ENCODE peak calls at places on chromosomes 5 and 9, in five cellular contexts. A is GM06990, V is suprapubic skin, Y is right atrium auricular region, L is H9. T is an unnamed sample.

GRCh38 chr9:26597542-26597941 is 295.1 kb downstream of the CAAP1 start:
- DNase-seq in V (no peak), L (no peak), Y (no peak), A (no peak), T (no peak)

GRCh38 chr9:94150279-94150828 is 66.1 kb downstream of the PTPDC1 start:
- DNase-seq in V (no peak), Y (no peak), L (no peak), A (no peak), T (no peak)

GRCh38 chr5:145237843-145238242 is 597.3 kb downstream of the PRELID2 start:
- DNase-seq in V (no peak), Y (no peak), L (peak; percentile 77), A (no peak), T (no peak)

GRCh38 chr9:4308482-4308881 is 8.6 kb upstream of the GLIS3 start:
- DNase-seq in V (no peak), L (no peak), Y (no peak), A (no peak), T (no peak)

GRCh38 chr5:40679998-40680681 is 425 bp downstream of the PTGER4 start:
- DNase-seq in L (peak; percentile 57), V (no peak), Y (no peak), A (peak; percentile 28), T (no peak)

GRCh38 chr5:55758714-55759113 is 20.9 kb downstream of the DDX4 start:
- DNase-seq in Y (no peak), V (no peak), L (no peak), A (no peak), T (no peak)

GRCh38 chr9:94568250-94568889 is 13.5 kb downstream of the PCAT7 start:
- DNase-seq in A (no peak), V (no peak), Y (no peak), L (no peak), T (no peak)

GRCh38 chr5:39772307-39772706 is 347.5 kb upstream of the DAB2 start:
- DNase-seq in A (no peak), V (no peak), L (no peak), Y (no peak), T (no peak)

GRCh38 chr5:150068472-150068871 is 17.9 kb downstream of the CSF1R start:
- DNase-seq in Y (no peak), L (no peak), V (no peak), A (no peak), T (no peak)

GRCh38 chr5:54449923-54450322 is 5.6 kb upstream of the HSPB3 start:
- DNase-seq in Y (no peak), V (no peak), A (no peak), L (no peak), T (no peak)

GRCh38 chr5:80756292-80756691 is 101.5 kb upstream of the DHFR start:
- DNase-seq in Y (no peak), V (no peak), L (no peak), A (no peak), T (no peak)

GRCh38 chr5:1809416-1810035 is 8.3 kb downstream of the NDUFS6 start:
- DNase-seq in L (no peak), Y (no peak), A (no peak), V (no peak), T (no peak)

GRCh38 chr5:147234098-147234824 is 565 bp upstream of the STK32A start:
- DNase-seq in Y (no peak), L (no peak), A (peak; percentile 9), V (no peak), T (no peak)

GRCh38 chr5:133735346-133735745 is 123.0 kb upstream of the FSTL4 start:
- DNase-seq in Y (no peak), A (no peak), L (no peak), V (no peak), T (no peak)

GRCh38 chr9:135303280-135303647 is 176.3 kb upstream of the PPP1R26 start:
- DNase-seq in Y (no peak), L (no peak), V (no peak), A (no peak), T (no peak)

GRCh38 chr9:38022995-38023394 is 46.0 kb downstream of the SHB start:
- DNase-seq in L (no peak), Y (no peak), A (no peak), V (no peak), T (no peak)

GRCh38 chr9:74735761-74736160 is 152.0 kb downstream of the TRPM6 start:
- DNase-seq in V (no peak), A (no peak), Y (no peak), L (no peak), T (no peak)

GRCh38 chr9:99261923-99262322 is 39.8 kb downstream of the SEC61B start:
- DNase-seq in Y (no peak), L (no peak), A (no peak), V (no peak), T (no peak)

GRCh38 chr9:19116391-19116790 is 10.9 kb downstream of the PLIN2 start:
- DNase-seq in L (no peak), V (peak; percentile 70), Y (no peak), A (no peak), T (no peak)

GRCh38 chr9:131020862-131021261 is 11.9 kb downstream of the LAMC3 start:
- DNase-seq in L (no peak), A (no peak), Y (no peak), V (no peak), T (no peak)

GRCh38 chr5:96483878-96484277 is 50.8 kb upstream of the PCSK1 start:
- DNase-seq in V (no peak), L (no peak), Y (no peak), A (no peak), T (no peak)

GRCh38 chr9:124593080-124594058 is 86.2 kb upstream of the NR5A1 start:
- DNase-seq in Y (no peak), V (no peak), A (no peak), L (peak; percentile 64), T (no peak)

GRCh38 chr5:56161446-56161838 is 71.7 kb downstream of the ANKRD55 start:
- DNase-seq in V (no peak), L (no peak), A (no peak), Y (no peak), T (no peak)

GRCh38 chr9:34279431-34279830 is 49.6 kb downstream of the KIF24 start:
- DNase-seq in L (no peak), Y (no peak), A (no peak), V (no peak), T (no peak)

GRCh38 chr9:131677445-131678180 is 62.3 kb downstream of the RAPGEF1 start:
- DNase-seq in Y (peak; percentile 55), L (no peak), V (no peak), A (peak; percentile 55), T (no peak)

GRCh38 chr9:68794898-68795297 is 89.9 kb downstream of the PIP5K1B start:
- DNase-seq in L (no peak), V (no peak), Y (no peak), A (no peak), T (no peak)

GRCh38 chr5:20370061-20370460 is 382.1 kb upstream of the CDH18 start:
- DNase-seq in A (no peak), Y (no peak), V (no peak), L (no peak), T (no peak)

GRCh38 chr9:135928074-135928730 is 20.9 kb upstream of the CAMSAP1 start:
- DNase-seq in V (no peak), Y (no peak), A (no peak), L (no peak), T (no peak)

GRCh38 chr5:54187694-54188093 is 122.7 kb downstream of the ARL15 start:
- DNase-seq in Y (no peak), L (no peak), V (no peak), A (no peak), T (no peak)

GRCh38 chr5:134649163-134649916 is 755 bp downstream of the SEC24A start:
- DNase-seq in A (no peak), V (no peak), L (no peak), Y (no peak), T (no peak)

GRCh38 chr9:127717766-127718165 is 1.9 kb downstream of the TTC16 start:
- DNase-seq in A (no peak), L (no peak), V (no peak), Y (no peak), T (no peak)

GRCh38 chr9:27749838-27750237 is 176.6 kb upstream of the C9orf72 start:
- DNase-seq in Y (no peak), L (peak; percentile 87), A (no peak), V (no peak), T (no peak)

GRCh38 chr5:17374973-17375844 is 122.8 kb upstream of the TAF11L2 start:
- DNase-seq in Y (no peak), L (peak; percentile 76), V (no peak), A (no peak), T (no peak)

GRCh38 chr5:45578270-45578669 is 117.9 kb downstream of the HCN1 start:
- DNase-seq in A (no peak), Y (no peak), V (no peak), L (no peak), T (no peak)

GRCh38 chr9:134167530-134167931 is 3.2 kb upstream of the RNU6ATAC start:
- DNase-seq in L (no peak), Y (no peak), V (no peak), A (no peak), T (no peak)

GRCh38 chr5:135974019-135974600 is 19.3 kb upstream of the LECT2 start:
- DNase-seq in L (no peak), A (no peak), Y (no peak), V (no peak), T (no peak)
- TF ChIP-seq CTCF in L (no peak), A (no peak), Y (no peak), V (no peak), T (no peak)

DNA sequence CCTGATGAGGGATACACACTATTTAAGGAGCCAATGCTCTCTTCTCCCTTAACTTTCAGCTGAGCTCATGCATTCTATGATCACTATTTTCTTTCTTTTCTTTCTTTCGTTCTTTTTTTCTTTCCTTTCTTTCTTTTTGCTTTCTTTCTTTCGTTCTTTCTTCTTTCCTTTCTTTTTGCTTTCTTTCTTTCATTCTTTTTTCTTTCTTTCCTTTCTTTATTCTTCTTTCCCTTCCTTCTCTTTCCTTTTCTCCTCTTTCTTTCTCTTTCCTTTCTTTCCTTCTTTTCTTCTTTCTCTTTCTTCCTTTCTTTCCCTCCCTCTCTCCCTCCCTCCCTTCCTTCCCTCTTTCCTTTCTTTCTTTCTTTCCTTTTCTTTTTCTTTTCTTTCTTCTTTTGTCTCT is 761.2 kb downstream of the SEMA5A start:
- DNase-seq in A (no peak), Y (no peak), L (no peak), V (no peak), T (no peak)
- TF ChIP-seq CTCF in A (no peak), Y (no peak), L (no peak), V (no peak), T (no peak)

GRCh38 chr9:113452206-113452605 is 11.3 kb upstream of the RGS3 start:
- DNase-seq in A (no peak), V (no peak), Y (no peak), L (no peak), T (no peak)

GRCh38 chr9:113444736-113445135 is 18.8 kb upstream of the RGS3 start:
- DNase-seq in V (no peak), A (no peak), L (no peak), Y (no peak), T (no peak)

DNA sequence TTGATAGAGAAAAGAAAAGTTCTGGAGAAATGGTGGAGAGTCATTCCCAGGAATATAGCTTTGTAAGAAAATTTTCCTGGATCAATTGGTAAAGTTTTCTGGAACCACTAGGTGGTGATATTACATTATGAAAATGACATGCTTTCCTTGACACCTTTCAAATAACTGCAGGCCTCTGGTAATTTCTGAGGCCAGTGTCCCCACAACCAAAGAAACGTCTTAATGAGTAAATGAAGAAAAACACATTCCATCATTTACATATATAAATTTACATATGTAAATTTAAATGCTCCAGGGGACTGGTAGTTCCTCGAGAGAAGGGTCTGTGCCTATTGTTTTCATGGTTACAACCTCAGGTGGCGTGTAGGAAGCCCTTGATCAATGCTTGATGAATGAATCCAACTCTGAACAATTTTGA is 17.2 kb upstream of the RGS3 start:
- DNase-seq in L (no peak), V (no peak), A (no peak), Y (no peak), T (peak; percentile 42)
- TF ChIP-seq CTCF in L (peak; percentile 79), V (peak; percentile 45), A (peak; percentile 43), Y (peak; percentile 32), T (peak; percentile 63)

GRCh38 chr9:22228542-22228941 is 218.1 kb upstream of the DMRTA1 start:
- DNase-seq in L (no peak), A (no peak), V (no peak), Y (no peak), T (no peak)
- TF ChIP-seq CTCF in L (peak; percentile 43), A (no peak), V (no peak), Y (no peak), T (peak; percentile 13)

T was measured in D721Med.